ENCODE peak calls at places on chromosomes 13 and 19, in four cellular contexts. S is omental fat pad, A is endothelial cell, I is lung. T is an unnamed sample.

GRCh38 chr19:31988256-31988655 is 357.2 kb upstream of the ZNF507 start:
- DNase-seq in I (no peak), S (no peak), A (no peak), T (no peak)

GRCh38 chr19:3098515-3099346 is 4.6 kb downstream of the GNA11 start:
- DNase-seq in S (no peak), A (no peak), I (peak; percentile 37), T (no peak)

GRCh38 chr19:33578697-33579096 is 43.1 kb upstream of the CHST8 start:
- DNase-seq in S (no peak), A (no peak), I (no peak), T (no peak)

GRCh38 chr19:2782936-2783780 is at the start of gene SGTA:
- DNase-seq in S (peak; percentile 94), I (peak; percentile 98), A (peak; percentile 95), T (peak; percentile 99)

GRCh38 chr19:19594371-19594770 is 24.1 kb downstream of the PBX4 start:
- DNase-seq in A (no peak), S (no peak), I (no peak), T (no peak)

GRCh38 chr19:11261902-11262839 is at the start of gene DOCK6:
- DNase-seq in I (no peak), A (peak; percentile 54), S (no peak), T (peak; percentile 45)

GRCh38 chr13:112901951-112902651 is 66.9 kb upstream of the MCF2L start:
- DNase-seq in I (no peak), S (peak; percentile 9), A (no peak), T (peak; percentile 36)

GRCh38 chr19:38924383-38924782 is 6.2 kb downstream of the SARS2 start:
- DNase-seq in I (no peak), S (no peak), A (no peak), T (no peak)

GRCh38 chr13:73556902-73557301 is 498.1 kb downstream of the KLF5 start:
- DNase-seq in I (no peak), S (no peak), A (no peak), T (no peak)

GRCh38 chr13:37383066-37383465 is 215.5 kb downstream of the POSTN start:
- DNase-seq in I (no peak), S (no peak), A (no peak), T (no peak)

GRCh38 chr19:50467566-50467965 is 8.7 kb upstream of the EMC10 start:
- DNase-seq in S (no peak), I (no peak), A (no peak), T (no peak)

GRCh38 chr13:100306444-100306999 is 217.6 kb downstream of the PCCA start:
- DNase-seq in I (no peak), A (no peak), S (no peak), T (no peak)

GRCh38 chr19:41671481-41671880 is 16.6 kb downstream of the CEACAM7 start:
- DNase-seq in A (no peak), I (no peak), S (no peak), T (no peak)

GRCh38 chr13:113775451-113776145 is 16.6 kb downstream of the TMEM255B start:
- DNase-seq in A (no peak), I (no peak), S (peak; percentile 10), T (no peak)

GRCh38 chr13:42039457-42039945 is 8.9 kb upstream of the DGKH start:
- DNase-seq in A (no peak), S (no peak), I (no peak), T (no peak)

GRCh38 chr13:24038846-24039330 is 121.6 kb upstream of the SPATA13 start:
- DNase-seq in S (no peak), A (no peak), I (peak; percentile 20), T (no peak)

GRCh38 chr13:32035701-32036100 is 4.1 kb downstream of the FRY start:
- DNase-seq in A (no peak), I (no peak), S (no peak), T (no peak)

GRCh38 chr13:97640236-97640635 is 206.3 kb downstream of the RAP2A start:
- DNase-seq in S (no peak), A (no peak), I (no peak), T (no peak)

GRCh38 chr19:40807147-40808020 is 8.4 kb downstream of the EGLN2 start:
- DNase-seq in S (no peak), A (peak; percentile 47), I (no peak), T (peak; percentile 86)

GRCh38 chr13:45821861-45822260 is 29.7 kb downstream of the SIAH3 start:
- DNase-seq in A (no peak), S (no peak), I (no peak), T (no peak)

GRCh38 chr13:98267080-98267912 is 90.2 kb upstream of the RNF113B start:
- DNase-seq in A (no peak), S (no peak), I (no peak), T (no peak)

T was measured in H9.